ENCODE peak calls at places on chromosomes 5 and 9, in six cellular contexts. D is PC-9, Q is ovary, Z is left lung, G is stomach, T is sigmoid colon. R is an unnamed sample.

GRCh38 chr9:90099262-90099982 is 494.6 kb downstream of the GADD45G start:
- DNase-seq in Q (no peak), G (no peak), Z (no peak), D (no peak), T (no peak), R (no peak)

GRCh38 chr5:143019614-143020515 is 249.7 kb downstream of the ARHGAP26 start:
- DNase-seq in Q (no peak), Z (no peak), T (no peak), D (no peak), G (no peak), R (no peak)

GRCh38 chr9:87959916-87960581 is 14.3 kb downstream of the CDK20 start:
- DNase-seq in Q (no peak), G (no peak), T (no peak), D (no peak), Z (no peak), R (no peak)

GRCh38 chr5:60700347-60700815 is 415 bp upstream of the DEPDC1B start:
- DNase-seq in T (no peak), G (peak; percentile 26), Q (no peak), D (no peak), Z (no peak), R (no peak)

GRCh38 chr5:131264453-131265200 is 774 bp downstream of the CDC42SE2 start:
- DNase-seq in G (peak; percentile 52), Z (peak; percentile 45), Q (peak; percentile 50), D (no peak), T (peak; percentile 63), R (peak; percentile 74)

GRCh38 chr5:173075137-173075868 is 19.2 kb downstream of the CREBRF start:
- DNase-seq in Q (no peak), D (peak; percentile 78), G (no peak), Z (no peak), T (no peak), R (no peak)

GRCh38 chr9:130994546-130995398 is 14.2 kb upstream of the LAMC3 start:
- DNase-seq in Q (no peak), Z (no peak), G (no peak), D (no peak), T (no peak), R (no peak)

GRCh38 chr5:151078490-151079262 is 2.2 kb downstream of the TNIP1 start:
- DNase-seq in D (no peak), Q (no peak), T (no peak), Z (no peak), G (no peak), R (no peak)

GRCh38 chr9:136910901-136911245 is 24.6 kb downstream of the TRAF2 start:
- DNase-seq in T (no peak), G (no peak), Z (no peak), D (no peak), Q (no peak), R (no peak)

GRCh38 chr9:98150726-98151125 is 31.7 kb upstream of the TRIM14 start:
- DNase-seq in T (no peak), G (no peak), D (no peak), Q (no peak), Z (no peak), R (no peak)

GRCh38 chr5:40484495-40484894 is 195.2 kb upstream of the PTGER4 start:
- DNase-seq in Q (no peak), G (no peak), D (no peak), T (no peak), Z (no peak), R (no peak)

GRCh38 chr9:22111871-22112247 is 102.8 kb upstream of the CDKN2B start:
- DNase-seq in Q (no peak), T (no peak), D (no peak), G (no peak), Z (no peak), R (no peak)

GRCh38 chr9:125241863-125242739 is 958 bp upstream of the HSPA5 start:
- DNase-seq in D (peak; percentile 37), T (peak; percentile 74), G (peak; percentile 27), Z (peak; percentile 43), Q (no peak), R (no peak)

GRCh38 chr5:41908374-41909079 is 4.4 kb downstream of the RIMOC1 start:
- DNase-seq in Z (no peak), T (no peak), G (no peak), D (no peak), Q (no peak), R (no peak)

GRCh38 chr5:123367739-123368138 is 55.5 kb downstream of the CEP120 start:
- DNase-seq in Q (no peak), T (no peak), Z (no peak), G (no peak), D (no peak), R (no peak)

GRCh38 chr9:135604437-135605237 is 34.7 kb downstream of the GLT6D1 start:
- DNase-seq in D (no peak), Z (no peak), Q (no peak), G (peak; percentile 17), T (peak; percentile 62), R (peak; percentile 65)

GRCh38 chr5:169064093-169064492 is 236.8 kb downstream of the SLIT3 start:
- DNase-seq in Z (no peak), G (peak; percentile 37), T (no peak), Q (no peak), D (no peak), R (no peak)

GRCh38 chr5:85263125-85263524 is 878.4 kb upstream of the EDIL3 start:
- DNase-seq in G (no peak), D (no peak), Q (no peak), T (no peak), Z (no peak), R (no peak)

GRCh38 chr5:142512680-142513042 is 173.2 kb downstream of the FGF1 start:
- DNase-seq in T (no peak), G (no peak), D (peak; percentile 97), Z (no peak), Q (no peak), R (no peak)

GRCh38 chr5:151146003-151146524 is 11.5 kb downstream of the ANXA6 start:
- DNase-seq in G (no peak), T (no peak), Q (no peak), Z (no peak), D (no peak), R (no peak)

GRCh38 chr9:121568541-121569265 is 69.1 kb upstream of the GGTA1 start:
- DNase-seq in Z (no peak), Q (peak; percentile 52), G (no peak), D (no peak), T (peak; percentile 77), R (no peak)

GRCh38 chr9:136953771-136954269 is 1.7 kb downstream of the LCN12 start:
- DNase-seq in T (no peak), G (no peak), Z (no peak), D (no peak), Q (no peak), R (no peak)

GRCh38 chr9:78919701-78920100 is 622.8 kb downstream of the PSAT1 start:
- DNase-seq in G (no peak), T (no peak), D (no peak), Q (no peak), Z (no peak), R (no peak)

GRCh38 chr9:76662476-76663281 is 101.6 kb upstream of the PCA3 start:
- DNase-seq in Z (no peak), D (peak; percentile 49), T (no peak), Q (no peak), G (no peak), R (no peak)

DNA sequence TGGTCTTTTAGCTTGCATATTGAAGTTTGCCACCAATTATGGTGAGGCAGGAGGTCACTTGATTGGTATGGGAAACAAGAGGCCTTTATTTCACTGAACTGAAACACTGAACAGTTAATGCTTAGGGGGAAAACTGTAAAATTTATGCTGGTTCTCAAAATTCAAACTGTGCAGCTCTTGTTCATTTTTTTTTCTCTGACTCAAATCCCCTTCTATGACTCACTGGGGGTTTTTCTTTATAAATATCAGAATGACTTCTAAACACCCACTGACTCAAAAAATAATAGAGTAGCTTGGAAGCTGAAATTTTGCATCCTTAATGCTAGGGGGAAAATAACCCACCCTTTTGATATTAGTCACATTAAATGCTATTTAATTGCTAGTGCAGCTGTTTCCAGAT is 24.1 kb upstream of the OTP start:
- DNase-seq in D (no peak), Q (no peak), Z (no peak), T (no peak), G (no peak), R (no peak)
- TF ChIP-seq CTCF in D (no peak), Q (no peak), Z (no peak), T (no peak), G (no peak), R (no peak)

DNA sequence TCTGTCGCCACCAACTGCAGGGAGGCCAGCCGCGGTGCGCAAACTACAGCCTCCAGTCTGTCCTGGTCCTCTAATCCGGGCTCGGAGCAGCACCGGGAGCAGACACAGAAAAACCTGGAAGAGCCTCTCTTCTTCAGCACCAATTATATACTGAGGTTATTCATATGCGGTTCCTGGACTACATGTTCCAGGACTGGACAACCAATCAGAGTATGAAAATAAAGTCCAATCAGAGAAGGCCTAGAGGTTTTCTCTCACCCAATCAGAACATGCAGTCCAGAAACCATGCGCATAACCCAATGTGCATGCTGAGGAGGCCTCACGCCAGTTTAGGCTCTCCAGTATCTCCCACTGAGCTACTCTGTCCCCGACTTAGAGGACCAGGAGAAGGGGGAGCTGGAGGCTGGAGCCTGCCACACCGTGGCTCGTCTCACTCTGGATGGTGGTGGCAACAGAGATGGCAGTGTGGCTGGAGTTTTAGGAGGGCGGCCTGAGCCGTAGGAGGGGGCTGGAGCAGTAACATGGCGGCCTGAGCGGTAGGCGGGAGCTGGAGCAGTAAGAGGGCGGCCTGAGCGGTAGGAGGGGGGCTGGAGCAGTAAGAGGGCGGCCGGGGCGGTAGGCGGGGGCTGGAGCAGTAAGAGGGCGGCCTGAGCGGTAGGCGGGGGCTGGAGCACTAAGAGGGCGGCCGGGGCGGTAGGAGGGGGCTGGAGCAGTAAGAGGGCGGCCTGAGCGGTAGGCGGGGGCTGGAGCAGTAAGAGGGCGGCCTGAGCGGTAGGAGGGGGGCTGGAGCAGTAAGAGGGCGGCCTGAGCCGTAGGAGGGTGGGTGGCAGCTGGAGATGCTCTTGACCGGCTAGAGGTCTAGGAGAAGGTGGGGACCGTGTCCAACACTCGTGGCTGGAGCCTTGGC is 20.4 kb upstream of the TRIM52 start:
- DNase-seq in Z (no peak), D (no peak), G (no peak), Q (no peak), T (no peak), R (no peak)
- H3K27ac ChIP-seq in Z (no peak overlapping the region), D (no peak overlapping the region), G (no peak overlapping the region), Q (no peak overlapping the region), T (no peak overlapping the region), R (no peak overlapping the region)

DNA sequence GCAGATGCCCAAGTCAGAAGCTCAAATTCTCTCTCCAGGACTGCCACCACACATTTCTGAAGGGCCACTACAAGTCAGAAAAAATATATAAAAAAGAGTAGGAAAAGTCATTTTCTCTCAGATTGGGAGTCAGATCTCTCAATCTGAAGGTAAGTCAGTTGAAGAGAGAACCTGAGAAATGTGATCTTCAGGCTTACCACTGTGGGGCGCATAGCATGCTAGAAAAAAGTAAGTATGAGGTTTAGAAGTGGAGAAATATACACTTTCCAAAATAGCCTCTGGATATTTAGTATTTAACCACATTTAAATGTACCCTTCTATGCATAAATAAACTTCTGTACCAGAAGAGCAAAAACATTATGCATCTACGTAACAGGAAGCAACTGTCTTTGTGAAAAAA is 800.7 kb upstream of the CTNND2 start:
- DNase-seq in Q (no peak), T (no peak), D (no peak), G (no peak), Z (no peak), R (no peak)
- TF ChIP-seq CTCF in Q (no peak), T (no peak), D (peak; percentile 41), G (no peak), Z (no peak), R (no peak)

DNA sequence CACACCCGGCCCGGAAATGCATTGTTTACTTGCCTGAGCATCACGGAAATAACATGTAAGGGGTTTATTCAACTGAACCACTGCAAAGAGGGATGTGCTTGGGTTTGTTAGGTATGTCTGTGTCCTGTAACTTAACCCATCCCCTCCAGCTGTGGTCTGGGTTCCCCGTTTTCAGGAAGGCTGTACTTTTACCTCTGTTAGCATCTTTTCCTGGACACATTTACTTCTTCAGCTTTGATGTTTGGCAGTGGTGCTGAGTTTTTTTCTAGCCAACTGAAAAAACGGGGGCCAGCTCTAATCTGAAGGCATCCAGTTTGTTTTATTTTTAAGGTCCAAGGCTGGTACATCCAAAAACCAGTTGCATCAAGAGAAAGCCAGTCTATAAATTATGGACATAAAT is 561.8 kb downstream of the BNC2 start:
- DNase-seq in D (no peak), T (no peak), G (no peak), Z (no peak), Q (no peak), R (no peak)
- H3K27ac ChIP-seq in D (no peak overlapping the region), T (no peak overlapping the region), G (no peak overlapping the region), Z (no peak overlapping the region), Q (peak overlapping the region; percentile 91), R (no peak overlapping the region)

R was measured in coronary artery.